ENCODE peak calls at places on chromosome 10, in six cellular contexts. I is neural progenitor cell, H is psoas muscle, K is ovary, R is adrenal gland, Z is PC-3. N is an unnamed sample. For H3K36me3 and H3K27me3, the result is how much of the 10 kb centered on the place peaks cover.

GRCh38 chr10:86017841-86018734 is 348.5 kb downstream of the GRID1 start:
- DNase-seq in I (no peak), H (no peak), K (no peak), R (no peak), Z (no peak), N (no peak)

GRCh38 chr10:98460837-98461499 is 14.2 kb upstream of the HPS1 start:
- DNase-seq in I (no peak), H (no peak), K (peak), R (peak), Z (peak), N (no peak)

GRCh38 chr10:13624630-13625029 is 37.9 kb downstream of the PRPF18 start:
- DNase-seq in I (no peak), H (no peak), K (no peak), R (no peak), Z (no peak), N (no peak)

GRCh38 chr10:91185239-91185875 is 35.1 kb upstream of the PCGF5 start:
- DNase-seq in I (no peak), H (peak), K (no peak), R (peak), Z (peak), N (no peak)

GRCh38 chr10:13401142-13401541 is 53.0 kb upstream of the SEPHS1 start:
- DNase-seq in I (no peak), H (no peak), K (no peak), R (no peak), Z (no peak), N (no peak)

GRCh38 chr10:24957624-24958435 is 5.4 kb upstream of the PRTFDC1 start:
- DNase-seq in I (no peak), H (no peak), K (no peak), R (no peak), Z (peak), N (no peak)

GRCh38 chr10:20932606-20933005 is 35.5 kb upstream of the NEBL start:
- DNase-seq in I (no peak), H (no peak), K (no peak), R (no peak), Z (no peak), N (no peak)

GRCh38 chr10:34580214-34580613 is 234.9 kb downstream of the PARD3 start:
- DNase-seq in I (no peak), H (no peak), K (no peak), R (no peak), Z (no peak), N (no peak)

GRCh38 chr10:45076847-45077246 is 76.1 kb downstream of the ZNF22 start:
- DNase-seq in I (no peak), H (no peak), K (no peak), R (no peak), Z (no peak), N (no peak)

GRCh38 chr10:44415121-44415520 is 30.2 kb upstream of the CXCL12 start:
- DNase-seq in I (no peak), H (no peak), K (no peak), R (no peak), Z (no peak), N (no peak)

GRCh38 chr10:76111986-76112825 is 680.8 kb downstream of the LRMDA start:
- DNase-seq in I (no peak), H (no peak), K (no peak), R (no peak), Z (no peak), N (peak)

GRCh38 chr10:62170738-62171137 is 97.9 kb downstream of the RTKN2 start:
- DNase-seq in I (no peak), H (no peak), K (no peak), R (no peak), Z (no peak), N (no peak)

GRCh38 chr10:107144490-107144889 is 20.0 kb downstream of the SORCS1 start:
- DNase-seq in I (peak), H (no peak), K (no peak), R (no peak), Z (peak), N (peak)

GRCh38 chr10:84256510-84257342 is 11.9 kb downstream of the RGR start:
- DNase-seq in I (peak), H (peak), K (peak), R (peak), Z (no peak), N (peak)

GRCh38 chr10:72087969-72088878 is at the start of gene SPOCK2:
- DNase-seq in I (peak), H (peak), K (no peak), R (peak), Z (no peak), N (peak)

GRCh38 chr10:72875250-72876055 is 18.1 kb upstream of the OIT3 start:
- DNase-seq in I (peak), H (no peak), K (no peak), R (no peak), Z (peak), N (peak)

GRCh38 chr10:69403519-69403918 is 13.2 kb downstream of the TACR2 start:
- DNase-seq in I (no peak), H (no peak), K (no peak), R (no peak), Z (peak), N (no peak)

GRCh38 chr10:110502851-110503301 is 5.2 kb downstream of the DUSP5 start:
- DNase-seq in I (no peak), H (no peak), K (no peak), R (peak), Z (peak), N (no peak)

GRCh38 chr10:81928119-81928518 is 53.1 kb downstream of the NRG3 start:
- DNase-seq in I (no peak), H (no peak), K (no peak), R (no peak), Z (no peak), N (peak)

GRCh38 chr10:22515009-22515408 is 169.7 kb downstream of the SPAG6 start:
- DNase-seq in I (no peak), H (no peak), K (no peak), R (no peak), Z (no peak), N (no peak)
- H3K4me3 ChIP-seq in I (no peak), H (no peak), K (no peak), R (no peak), Z (no peak), N (no peak)

DNA sequence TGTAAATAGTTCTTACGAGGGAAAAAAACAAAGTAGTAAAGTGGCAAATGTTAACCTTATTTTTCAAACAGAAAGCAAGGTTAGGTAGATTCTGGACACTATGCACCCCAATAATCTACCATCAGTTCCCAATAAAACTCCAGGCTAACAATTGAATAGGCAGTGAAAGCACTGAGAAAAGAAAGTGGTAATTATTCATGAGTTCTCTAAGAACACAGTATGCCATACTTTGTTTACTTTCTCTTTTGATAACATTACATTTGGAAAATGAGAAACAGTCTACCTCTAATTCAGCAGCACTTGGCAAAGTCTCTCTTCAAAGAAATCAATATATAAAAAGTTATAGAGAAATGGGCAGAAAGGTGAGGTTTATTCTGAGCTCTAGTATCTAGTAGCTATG is 18.4 kb downstream of the TM9SF3 start:
- DNase-seq in I (no peak), H (no peak), K (no peak), R (no peak), Z (no peak), N (no peak)
- H3K36me3 ChIP-seq in I (under half), H (under half), K (under half), R (under half), Z (under half), N (under half)

GRCh38 chr10:132425029-132425758 is 28.2 kb downstream of the PWWP2B start:
- DNase-seq in I (no peak), H (no peak), K (no peak), R (no peak), Z (no peak), N (no peak)
- H3K27me3 ChIP-seq in I (under half), H (under half), K (under half), R (under half), Z (under half), N (under half)

DNA sequence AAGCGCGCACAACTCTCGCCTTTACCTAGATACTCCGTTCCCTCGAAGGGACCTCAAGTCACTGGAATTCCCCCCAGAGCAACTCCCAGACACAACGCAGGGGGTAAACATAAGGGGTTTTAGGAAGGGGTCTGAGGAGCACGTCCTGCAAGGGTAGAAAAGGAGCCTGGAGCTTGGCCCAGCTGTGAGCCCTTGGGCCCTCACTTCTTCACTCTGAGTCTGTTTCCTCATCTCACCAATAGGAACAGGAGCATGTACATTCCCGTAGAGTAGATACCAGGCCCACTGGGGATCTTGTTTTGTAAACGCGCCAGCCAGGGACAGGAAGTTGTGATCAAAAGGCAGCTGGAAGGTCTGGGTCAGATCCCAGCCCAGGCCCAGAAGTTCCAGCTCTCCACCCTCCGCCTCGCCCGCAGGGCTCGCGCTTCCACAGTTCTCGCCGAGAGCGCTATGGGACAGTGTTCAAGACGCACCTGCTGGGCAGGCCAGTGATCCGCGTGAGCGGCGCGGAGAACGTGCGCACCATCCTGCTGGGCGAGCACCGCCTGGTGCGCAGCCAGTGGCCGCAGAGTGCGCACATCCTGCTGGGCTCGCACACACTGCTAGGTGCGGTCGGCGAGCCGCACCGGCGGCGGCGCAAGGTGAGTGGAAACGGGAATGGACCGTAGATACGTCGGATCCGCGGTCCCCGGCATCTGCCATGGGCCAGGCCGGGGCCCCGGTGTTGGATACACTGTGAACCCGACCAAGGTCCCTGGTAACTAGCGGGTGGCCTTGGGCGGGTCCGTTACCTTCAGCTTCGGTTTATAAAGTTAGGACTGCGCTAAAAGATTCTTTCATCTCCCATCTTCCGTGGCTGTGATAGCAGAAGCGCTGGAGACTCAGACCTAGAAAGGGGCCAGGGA is 1.2 kb downstream of the CYP26C1 start:
- DNase-seq in I (no peak), H (no peak), K (no peak), R (no peak), Z (no peak), N (peak)
- H3K4me3 ChIP-seq in I (no peak), H (peak), K (no peak), R (no peak), Z (no peak), N (peak)

DNA sequence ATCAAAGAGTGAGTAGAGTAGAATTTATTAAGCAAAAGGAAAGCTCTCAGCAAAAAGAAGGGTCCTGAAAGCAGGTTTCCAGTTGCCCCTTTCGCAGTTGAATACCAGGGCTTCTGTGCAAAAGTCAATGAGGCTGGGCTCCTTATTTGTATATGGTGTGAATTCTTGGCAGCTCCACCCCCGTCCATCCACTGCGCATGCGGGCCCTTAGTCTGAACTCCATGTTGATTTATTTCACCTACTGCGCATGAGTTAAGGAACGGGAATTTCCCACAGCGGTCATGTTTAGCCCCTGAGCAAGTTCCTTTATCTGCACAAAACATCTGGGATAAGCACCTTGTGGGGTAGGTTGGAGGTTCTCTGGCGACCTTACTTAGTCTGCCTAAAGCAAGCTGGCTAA is 325.6 kb downstream of the ZWINT start:
- DNase-seq in I (no peak), H (no peak), K (no peak), R (no peak), Z (no peak), N (no peak)
- H3K36me3 ChIP-seq in I (under half), H (under half), K (under half), R (under half), Z (under half), N (under half)

DNA sequence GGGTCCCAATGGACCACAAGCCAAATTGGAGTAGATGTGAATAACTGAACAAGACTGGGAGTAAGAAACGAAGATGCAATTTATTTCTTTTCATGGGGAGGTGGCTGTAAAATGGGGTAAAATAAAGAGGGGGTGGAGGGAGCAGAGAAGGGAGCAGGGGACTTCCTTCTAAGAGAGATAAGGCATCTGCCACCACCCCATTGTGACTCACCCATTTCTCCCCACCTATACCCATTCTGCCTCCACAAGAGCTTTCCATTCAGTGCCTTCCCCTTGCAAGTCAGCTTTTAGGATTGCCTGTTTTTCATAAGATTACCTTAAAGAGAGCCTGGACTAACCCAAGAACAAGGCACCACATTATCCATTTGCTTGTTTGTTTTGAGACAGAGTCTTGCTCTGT is 87.1 kb upstream of the PAX2 start:
- DNase-seq in I (no peak), H (no peak), K (no peak), R (no peak), Z (no peak), N (peak)
- H3K27me3 ChIP-seq in I (half or more), H (under half), K (under half), R (half or more), Z (half or more), N (half or more)